ENCODE peak calls at places on chromosomes 4 and X, in eight cellular contexts. Y is left lung; P is CD4-positive, CD25-positive, alpha-beta regulatory T cell; E is thoracic aorta; T is psoas muscle; W is tibial nerve; U is tibial artery; N is Peyer's patch. Z is an unnamed sample. For H3K36me3 and H3K4me1, the result is how much of the 10 kb centered on the place peaks cover.

GRCh38 chr4:174211611-174212044 is 71.8 kb downstream of the FBXO8 start:
- DNase-seq in U (no peak), P (no peak), N (no peak), E (no peak), T (no peak), W (no peak), Y (no peak), Z (no peak)

GRCh38 chr4:48074657-48075056 is 58.1 kb downstream of the NIPAL1 start:
- DNase-seq in U (no peak), E (no peak), T (no peak), P (no peak), W (no peak), Y (no peak), N (no peak), Z (no peak)

GRCh38 chr4:165751882-165752281 is 121.2 kb upstream of the TLL1 start:
- DNase-seq in E (no peak), W (no peak), T (no peak), P (no peak), N (no peak), Y (no peak), U (no peak), Z (no peak)

GRCh38 chr4:142326181-142326580 is 519.9 kb downstream of the INPP4B start:
- DNase-seq in P (no peak), N (no peak), T (no peak), E (no peak), Y (no peak), W (no peak), U (no peak), Z (no peak)

GRCh38 chrX:2561461-2561860 is 60.7 kb upstream of the DHRSX start:
- DNase-seq in U (no peak), P (no peak), N (no peak), T (no peak), E (no peak), Y (no peak), W (no peak), Z (no peak)

GRCh38 chr4:169573889-169574288 is 38.5 kb downstream of the NEK1 start:
- DNase-seq in Y (no peak), W (no peak), N (no peak), U (no peak), E (no peak), T (no peak), P (no peak), Z (no peak)

GRCh38 chr4:30555778-30556177 is 164.4 kb upstream of the PCDH7 start:
- DNase-seq in E (no peak), T (no peak), W (no peak), Y (no peak), U (no peak), N (no peak), P (no peak), Z (no peak)

GRCh38 chr4:45186249-45186648 is 459.9 kb upstream of the GNPDA2 start:
- DNase-seq in P (no peak), T (no peak), Y (no peak), E (no peak), W (no peak), N (no peak), U (no peak), Z (no peak)

GRCh38 chr4:88409789-88410188 is 31.1 kb downstream of the HERC6 start:
- DNase-seq in Y (no peak), N (no peak), W (no peak), P (no peak), U (no peak), E (no peak), T (no peak), Z (no peak)

GRCh38 chrX:81489987-81490386 is 288.1 kb downstream of the SH3BGRL start:
- DNase-seq in E (no peak), U (no peak), Y (no peak), T (no peak), W (no peak), P (no peak), N (no peak), Z (no peak)

GRCh38 chrX:31199051-31199769 is 127.4 kb upstream of the FTHL17 start:
- DNase-seq in E (no peak), T (no peak), N (no peak), U (no peak), P (no peak), W (no peak), Y (no peak), Z (no peak)

GRCh38 chr4:151563194-151563593 is 154.2 kb downstream of the FHIP1A start:
- DNase-seq in W (no peak), Y (no peak), P (no peak), E (no peak), N (no peak), U (no peak), T (no peak), Z (no peak)

GRCh38 chr4:24793219-24794005 is 2.0 kb upstream of the SOD3 start:
- DNase-seq in Y (no peak), T (no peak), E (no peak), N (no peak), W (no peak), P (no peak), U (no peak), Z (no peak)

GRCh38 chr4:185535818-185536729 is 767 bp upstream of the PDLIM3 start:
- DNase-seq in W (no peak), N (no peak), Y (no peak), U (peak), E (peak), T (peak), P (no peak), Z (peak)

GRCh38 chrX:10395643-10396042 is 224.7 kb downstream of the MID1 start:
- DNase-seq in N (no peak), Y (no peak), W (no peak), P (no peak), T (no peak), E (no peak), U (no peak), Z (no peak)

GRCh38 chrX:51825432-51825831 is 68.0 kb upstream of the MAGED1 start:
- DNase-seq in P (no peak), Y (no peak), W (no peak), T (no peak), N (no peak), U (no peak), E (no peak), Z (no peak)

GRCh38 chrX:1205681-1206611 is 6.5 kb downstream of the CRLF2 start:
- DNase-seq in E (no peak), T (no peak), N (no peak), U (no peak), W (no peak), P (peak), Y (no peak), Z (no peak)

GRCh38 chrX:56113785-56114436 is 118.2 kb upstream of the KLF8 start:
- DNase-seq in E (no peak), U (no peak), T (no peak), Y (peak), W (no peak), P (no peak), N (no peak), Z (no peak)

GRCh38 chr4:78618426-78618825 is 66.9 kb downstream of the ANXA3 start:
- DNase-seq in N (no peak), W (no peak), U (no peak), P (no peak), E (no peak), Y (no peak), T (no peak), Z (no peak)

GRCh38 chr4:156190606-156191005 is 236.9 kb upstream of the CTSO start:
- DNase-seq in U (no peak), N (no peak), W (no peak), P (no peak), Y (no peak), T (no peak), E (no peak), Z (no peak)

GRCh38 chr4:138259296-138259695 is 17.1 kb upstream of the SLC7A11 start:
- DNase-seq in E (no peak), N (no peak), W (no peak), U (no peak), T (no peak), Y (no peak), P (no peak), Z (no peak)

GRCh38 chr4:142909908-142910307 is 63.8 kb upstream of the INPP4B start:
- DNase-seq in T (no peak), W (no peak), P (no peak), Y (no peak), E (no peak), N (no peak), U (no peak), Z (no peak)

GRCh38 chrX:155148724-155149537 is 67.3 kb upstream of the VBP1 start:
- DNase-seq in N (no peak), Y (no peak), T (no peak), U (no peak), P (peak), W (no peak), E (no peak), Z (no peak)

GRCh38 chr4:149997881-149998421 is 80.3 kb upstream of the DCLK2 start:
- DNase-seq in N (no peak), T (no peak), E (no peak), P (no peak), U (no peak), W (no peak), Y (no peak), Z (no peak)

GRCh38 chrX:137031517-137032377 is 2.0 kb downstream of the GPR101 start:
- DNase-seq in U (no peak), Y (no peak), W (no peak), E (no peak), N (no peak), P (peak), T (peak), Z (no peak)

GRCh38 chrX:150772150-150772970 is 79.2 kb downstream of the MTMR1 start:
- DNase-seq in E (peak), T (peak), Y (peak), U (peak), N (peak), P (peak), W (peak), Z (peak)

GRCh38 chr4:99404595-99405287 is 30.4 kb downstream of the ADH7 start:
- DNase-seq in N (no peak), E (no peak), P (peak), Y (no peak), T (peak), U (peak), W (no peak), Z (no peak)

GRCh38 chr4:163356104-163356503 is 12.4 kb downstream of the NPY5R start:
- DNase-seq in U (no peak), P (no peak), E (no peak), T (no peak), W (no peak), Y (no peak), N (no peak), Z (no peak)

GRCh38 chr4:88606832-88607231 is 14.6 kb downstream of the HERC3 start:
- DNase-seq in N (no peak), U (no peak), W (no peak), P (no peak), Y (no peak), E (no peak), T (no peak), Z (no peak)

GRCh38 chr4:149781150-149781549 is 34.5 kb downstream of the IQCM start:
- DNase-seq in U (no peak), Y (no peak), E (no peak), T (no peak), W (no peak), N (no peak), P (no peak), Z (no peak)

GRCh38 chrX:46588263-46588662 is 14.7 kb downstream of the CHST7 start:
- DNase-seq in U (peak), W (peak), N (no peak), E (peak), T (peak), P (peak), Y (no peak), Z (peak)

GRCh38 chrX:139831689-139832456 is 101.0 kb downstream of the ATP11C start:
- DNase-seq in W (no peak), Y (no peak), U (peak), N (no peak), T (no peak), P (peak), E (no peak), Z (no peak)

GRCh38 chr4:125735107-125735506 is 420.4 kb downstream of the FAT4 start:
- DNase-seq in N (no peak), T (peak), W (no peak), Y (peak), U (no peak), P (no peak), E (no peak), Z (no peak)

DNA sequence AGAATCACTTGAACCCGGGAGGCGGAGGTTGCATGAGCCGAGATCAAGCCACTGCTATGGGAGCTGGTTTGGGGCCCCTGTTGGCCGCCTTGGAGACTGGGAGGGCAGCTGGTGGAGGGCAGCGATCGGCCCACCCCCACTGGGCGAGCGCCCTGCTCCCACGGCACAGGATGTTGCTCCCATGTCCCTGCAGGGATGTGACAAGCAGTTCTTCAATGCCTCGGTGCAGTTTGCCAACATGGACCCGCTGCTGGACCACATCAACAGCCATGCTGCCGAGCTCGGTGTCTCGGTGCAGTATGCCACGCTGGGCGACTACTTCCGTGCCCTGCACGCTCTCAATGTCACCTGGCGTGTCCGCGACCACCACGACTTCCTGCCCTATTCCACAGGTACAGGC is 19.4 kb downstream of the MAN2B2 start:
- DNase-seq in N (no peak), W (no peak), T (no peak), P (no peak), E (no peak), Y (no peak), U (no peak), Z (no peak)
- H3K36me3 ChIP-seq in N (under half), W (half or more), T (under half), P (half or more), E (under half), Y (under half), U (half or more), Z (under half)

DNA sequence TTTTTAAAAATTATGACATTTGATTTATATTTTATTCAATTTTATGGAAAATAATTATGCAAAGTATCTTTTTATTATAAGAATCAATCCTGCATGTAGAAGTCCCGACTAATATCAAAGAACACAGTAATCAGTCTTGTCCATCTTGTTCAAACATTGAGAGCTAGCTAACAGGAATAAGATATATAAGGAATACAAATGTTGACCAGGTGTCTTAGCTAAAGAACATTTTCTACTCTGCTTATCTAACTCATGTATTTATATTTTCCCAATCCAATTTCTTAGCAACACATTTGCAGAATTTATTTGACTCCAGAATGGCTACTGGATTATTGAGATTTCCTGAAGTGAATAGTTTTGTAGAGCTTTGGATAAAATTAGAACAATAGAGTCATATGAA is 61.5 kb upstream of the NR3C2 start:
- DNase-seq in W (no peak), P (no peak), N (no peak), T (no peak), E (no peak), U (no peak), Y (no peak), Z (no peak)
- H3K27ac ChIP-seq in W (no peak), P (no peak), N (no peak), T (no peak), E (no peak), U (no peak), Y (no peak), Z (no peak)

GRCh38 chr4:85737254-85737653 is 262.3 kb downstream of the ARHGAP24 start:
- DNase-seq in W (no peak), P (no peak), Y (no peak), T (no peak), N (no peak), E (no peak), U (no peak), Z (no peak)
- H3K4me1 ChIP-seq in W (half or more), P (under half), Y (half or more), T (under half), N (under half), E (under half), U (under half), Z (under half)

DNA sequence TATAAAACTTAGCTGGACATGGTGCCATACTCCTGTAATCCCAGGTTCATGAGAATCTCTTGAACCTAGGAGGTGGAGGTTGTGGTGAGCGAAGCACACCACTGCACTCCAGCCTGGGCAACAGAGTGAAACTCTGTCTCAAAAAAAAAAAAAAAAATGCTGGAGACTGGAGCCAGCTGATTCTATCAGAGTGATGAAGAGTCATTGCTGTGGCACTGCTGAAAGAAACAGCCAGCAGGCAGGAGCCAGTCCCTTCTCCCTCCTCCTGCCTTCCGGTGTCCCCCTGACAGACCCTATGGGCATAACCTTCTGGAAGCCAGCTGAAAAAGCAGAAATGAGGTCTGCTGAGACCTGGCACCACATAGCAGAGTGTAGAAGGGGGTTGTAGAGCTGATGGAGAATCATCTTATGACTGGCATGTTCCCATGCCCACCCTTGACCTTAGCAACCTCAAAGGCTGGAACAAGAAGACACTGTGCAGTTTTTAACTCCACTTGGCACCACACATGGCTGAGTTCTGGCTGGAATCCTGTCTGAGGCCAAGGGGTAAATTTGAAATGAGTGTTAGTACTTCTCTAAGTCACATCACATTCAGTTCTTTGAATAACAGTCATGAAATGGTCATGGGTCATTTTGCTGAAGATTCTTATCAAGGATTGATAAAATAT is 2.6 kb upstream of the SPINK2 start:
- DNase-seq in E (no peak), W (no peak), N (no peak), Y (no peak), T (no peak), U (no peak), P (no peak), Z (no peak)
- H3K36me3 ChIP-seq in E (under half), W (under half), N (under half), Y (under half), T (under half), U (under half), P (under half), Z (under half)

GRCh38 chr4:86972997-86973396 is 38.2 kb downstream of the AFF1 start:
- DNase-seq in Y (no peak), W (no peak), E (no peak), U (no peak), T (no peak), P (no peak), N (no peak), Z (no peak)
- H3K27ac ChIP-seq in Y (no peak), W (no peak), E (no peak), U (no peak), T (no peak), P (no peak), N (no peak), Z (peak)

DNA sequence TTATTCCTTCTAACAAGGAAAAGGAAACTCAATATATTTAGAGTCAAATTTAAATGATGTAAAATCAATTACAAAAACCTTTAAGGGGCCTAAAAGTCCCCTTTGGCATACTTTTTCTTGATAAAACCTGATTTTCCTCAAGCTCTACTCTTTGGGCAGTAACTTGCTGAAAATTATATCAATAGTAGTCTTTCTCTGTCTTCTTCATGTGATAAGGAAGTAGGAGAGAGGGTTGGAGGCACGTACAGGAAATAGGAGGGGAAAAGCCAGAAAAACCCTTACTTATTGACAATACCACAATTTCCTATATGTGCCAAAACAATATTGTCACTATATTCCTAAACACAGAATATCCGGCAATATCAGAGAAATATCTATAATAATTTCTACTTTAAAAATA is 9.6 kb downstream of the RHOH start:
- DNase-seq in E (no peak), U (no peak), W (no peak), P (no peak), T (no peak), N (no peak), Y (no peak), Z (no peak)
- H3K4me1 ChIP-seq in E (under half), U (under half), W (under half), P (half or more), T (under half), N (under half), Y (half or more), Z (under half)

GRCh38 chr4:108172780-108173598 is 4.3 kb upstream of the LEF1 start:
- DNase-seq in W (no peak), T (peak), N (peak), Y (peak), P (peak), E (no peak), U (no peak), Z (no peak)

GRCh38 chr4:108172231-108172779 is 3.6 kb upstream of the LEF1 start:
- DNase-seq in W (no peak), Y (peak), T (no peak), E (no peak), N (peak), U (no peak), P (peak), Z (no peak)

GRCh38 chr4:108175966-108176365 is 7.2 kb upstream of the LEF1 start:
- DNase-seq in Y (no peak), E (no peak), P (no peak), W (no peak), U (no peak), N (no peak), T (no peak), Z (no peak)

GRCh38 chr4:108171541-108172230 is 3.0 kb upstream of the LEF1 start:
- DNase-seq in W (no peak), T (no peak), P (peak), Y (peak), N (no peak), U (no peak), E (no peak), Z (no peak)

GRCh38 chr4:108173599-108174057 is 4.9 kb upstream of the LEF1 start:
- DNase-seq in P (no peak), N (no peak), U (no peak), E (no peak), T (no peak), Y (no peak), W (no peak), Z (no peak)
- H3K36me3 ChIP-seq in P (under half), N (under half), U (under half), E (under half), T (under half), Y (under half), W (under half), Z (under half)

DNA sequence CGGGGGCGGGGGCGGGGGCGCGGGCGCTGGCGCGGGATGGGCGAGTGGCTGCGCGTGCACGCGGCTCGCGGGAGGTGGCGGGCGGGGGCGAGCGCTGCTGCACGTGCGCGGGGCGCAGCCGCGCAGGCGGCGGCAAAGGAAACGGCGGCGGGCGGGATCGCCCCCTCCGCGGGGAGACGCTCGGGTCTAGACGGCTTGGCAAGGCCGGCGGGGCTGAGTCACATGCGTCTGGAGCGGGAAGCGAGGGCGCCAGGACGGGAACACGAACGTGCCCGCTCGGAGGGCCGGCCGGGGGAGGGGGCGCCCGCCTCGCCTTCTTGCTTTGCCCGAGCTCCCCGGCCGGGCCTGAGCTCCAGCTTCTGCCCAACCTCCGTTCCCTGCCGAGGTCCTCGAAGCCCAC is 4.3 kb upstream of the HAUS7 start:
- DNase-seq in P (peak), T (peak), W (no peak), Y (peak), N (peak), U (peak), E (peak), Z (peak)
- H3K27ac ChIP-seq in P (no peak), T (no peak), W (no peak), Y (no peak), N (no peak), U (peak), E (peak), Z (peak)

GRCh38 chr4:42641155-42641554 is 15.8 kb downstream of the ATP8A1 start:
- DNase-seq in N (no peak), U (no peak), W (no peak), E (no peak), T (no peak), Y (no peak), P (no peak), Z (no peak)
- H3K4me1 ChIP-seq in N (under half), U (under half), W (under half), E (under half), T (half or more), Y (under half), P (under half), Z (half or more)

Z was measured in left ventricle myocardium inferior.